ENCODE peak calls at places on chromosomes 4 and X, in eight cellular contexts. W, M, U, I, C, H, J and R are unnamed samples.

GRCh38 chr4:145709843-145710242 is 29.9 kb downstream of the C4orf51 start:
- DNase-seq in J (no peak), U (no peak), C (peak; percentile 95), I (no peak), M (no peak), W (no peak), H (peak; percentile 86), R (no peak)

GRCh38 chr4:83964996-83965541 is 429.2 kb downstream of the GPAT3 start:
- DNase-seq in H (peak; percentile 47), U (no peak), C (peak; percentile 34), M (no peak), W (no peak), J (no peak), I (no peak), R (no peak)

GRCh38 chr4:110614981-110615365 is 7.9 kb downstream of the PITX2 start:
- DNase-seq in M (no peak), C (no peak), H (no peak), W (no peak), J (no peak), U (peak; percentile 63), I (no peak), R (no peak)

GRCh38 chrX:13131511-13132137 is 87.2 kb upstream of the FAM9C start:
- DNase-seq in C (no peak), H (no peak), W (no peak), J (peak; percentile 4), M (no peak), U (no peak), I (no peak), R (peak; percentile 29)

GRCh38 chrX:95057341-95057740 is 1383.3 kb downstream of the FAM133A start:
- DNase-seq in W (no peak), M (no peak), J (no peak), I (no peak), C (no peak), H (no peak), U (no peak), R (no peak)

GRCh38 chr4:4625488-4625887 is 83.6 kb upstream of the STX18 start:
- DNase-seq in J (no peak), H (peak; percentile 45), U (no peak), C (no peak), M (no peak), I (no peak), W (no peak), R (no peak)

GRCh38 chr4:158314756-158315487 is 104.6 kb downstream of the TMEM144 start:
- DNase-seq in J (no peak), C (peak; percentile 90), M (no peak), I (no peak), W (no peak), H (peak; percentile 86), U (no peak), R (no peak)

GRCh38 chr4:7070729-7071511 is 3.1 kb upstream of the GRPEL1 start:
- DNase-seq in M (peak; percentile 75), H (peak; percentile 52), C (peak; percentile 88), W (peak; percentile 84), U (peak; percentile 93), J (peak; percentile 83), I (peak; percentile 78), R (peak; percentile 79)

GRCh38 chrX:57156397-57157049 is 19.3 kb upstream of the SPIN2A start:
- DNase-seq in I (peak; percentile 17), U (peak; percentile 50), W (peak; percentile 57), J (no peak), C (peak; percentile 52), M (peak; percentile 49), H (peak; percentile 40), R (peak; percentile 25)

GRCh38 chr4:67393699-67394281 is 151.5 kb downstream of the CENPC start:
- DNase-seq in W (peak; percentile 76), U (no peak), I (no peak), C (peak; percentile 60), J (peak; percentile 30), M (peak; percentile 38), H (peak; percentile 29), R (no peak)

GRCh38 chrX:40006025-40007017 is 91.4 kb downstream of the BCOR start:
- DNase-seq in J (no peak), H (no peak), U (peak; percentile 69), M (no peak), W (peak; percentile 62), I (peak; percentile 64), C (no peak), R (peak; percentile 20)

GRCh38 chr4:110682311-110682710 is 59.4 kb upstream of the PITX2 start:
- DNase-seq in J (no peak), I (no peak), W (no peak), H (no peak), M (peak; percentile 34), C (no peak), U (no peak), R (no peak)

GRCh38 chr4:4524364-4524763 is 17.5 kb downstream of the STX18 start:
- DNase-seq in H (no peak), U (no peak), M (peak; percentile 23), J (no peak), I (no peak), C (no peak), W (peak; percentile 21), R (peak; percentile 39)

GRCh38 chrX:45788941-45789348 is 588.3 kb upstream of the DIPK2B start:
- DNase-seq in H (no peak), J (no peak), M (peak; percentile 57), W (no peak), I (peak; percentile 60), C (peak; percentile 57), U (no peak), R (no peak)

GRCh38 chrX:45803383-45803921 is 602.8 kb upstream of the DIPK2B start:
- DNase-seq in C (peak; percentile 90), U (no peak), W (no peak), I (no peak), H (peak; percentile 90), J (no peak), M (peak; percentile 37), R (no peak)

GRCh38 chr4:23674694-23675093 is 215.2 kb downstream of the PPARGC1A start:
- DNase-seq in C (no peak), I (no peak), H (no peak), U (no peak), J (no peak), M (no peak), W (no peak), R (no peak)

GRCh38 chrX:44314259-44314734 is 29.2 kb downstream of the EFHC2 start:
- DNase-seq in H (peak; percentile 33), C (peak; percentile 23), U (no peak), I (peak; percentile 68), M (no peak), W (peak; percentile 73), J (no peak), R (no peak)

GRCh38 chr4:35772291-35772690 is 472.0 kb downstream of the ARAP2 start:
- DNase-seq in H (no peak), I (no peak), M (no peak), C (peak; percentile 91), W (no peak), J (no peak), U (no peak), R (no peak)

GRCh38 chr4:20883231-20883630 is 183.0 kb downstream of the PACRGL start:
- DNase-seq in U (no peak), C (peak; percentile 28), W (no peak), H (no peak), J (no peak), M (no peak), I (no peak), R (no peak)

DNA sequence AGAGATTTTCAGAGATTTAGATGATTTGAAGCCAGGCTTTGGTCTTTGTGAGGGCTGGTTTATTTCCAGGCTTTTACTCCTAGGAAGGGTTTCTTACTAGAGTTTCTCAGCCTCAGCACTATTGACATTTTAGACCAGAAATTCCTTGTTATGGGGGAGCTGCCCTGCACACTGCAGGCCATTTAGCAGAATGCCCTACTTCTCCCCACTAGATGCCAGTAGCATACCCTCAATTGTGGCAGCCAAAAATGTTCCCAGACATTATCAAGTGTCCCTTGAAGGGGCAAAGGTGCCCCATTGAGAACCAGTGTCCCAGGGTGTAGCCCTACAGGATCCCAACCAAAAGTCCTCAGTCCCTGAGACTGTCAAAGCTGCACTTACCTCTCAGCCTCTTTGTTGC is 231.6 kb downstream of the QDPR start:
- DNase-seq in I (no peak), J (no peak), U (no peak), W (no peak), H (no peak), M (no peak), C (no peak), R (no peak)
- TF ChIP-seq CTCF in I (no peak), J (no peak), U (no peak), W (no peak), H (no peak), M (peak; percentile 14), C (no peak), R (no peak)

GRCh38 chrX:75968293-75968692 is 183.2 kb upstream of the MAGEE2 start:
- DNase-seq in J (no peak), H (no peak), C (no peak), I (no peak), M (no peak), U (no peak), W (no peak), R (no peak)
- TF ChIP-seq CTCF in J (no peak), H (no peak), C (no peak), I (no peak), M (no peak), U (no peak), W (no peak), R (no peak)

GRCh38 chr4:3204021-3204431 is 44.9 kb upstream of the MSANTD1 start:
- DNase-seq in I (peak; percentile 35), H (peak; percentile 50), M (no peak), W (no peak), C (peak; percentile 9), J (no peak), U (no peak), R (no peak)

GRCh38 chr4:3205995-3206394 is 43.0 kb upstream of the MSANTD1 start:
- DNase-seq in J (no peak), W (no peak), U (no peak), M (no peak), C (no peak), I (no peak), H (no peak), R (no peak)

GRCh38 chr4:3200423-3201090 is 48.4 kb upstream of the MSANTD1 start:
- DNase-seq in W (no peak), J (no peak), M (no peak), U (no peak), I (no peak), C (no peak), H (no peak), R (no peak)

GRCh38 chr4:3201718-3202702 is 46.9 kb upstream of the MSANTD1 start:
- DNase-seq in M (peak; percentile 9), U (no peak), H (peak; percentile 84), C (no peak), W (no peak), J (no peak), I (no peak), R (peak; percentile 91)

GRCh38 chr4:3202836-3203820 is 45.8 kb upstream of the MSANTD1 start:
- DNase-seq in C (no peak), W (no peak), I (no peak), M (no peak), U (no peak), H (no peak), J (no peak), R (no peak)
- TF ChIP-seq CTCF in C (no peak), W (no peak), I (no peak), M (no peak), U (no peak), H (no peak), J (no peak), R (no peak)

DNA sequence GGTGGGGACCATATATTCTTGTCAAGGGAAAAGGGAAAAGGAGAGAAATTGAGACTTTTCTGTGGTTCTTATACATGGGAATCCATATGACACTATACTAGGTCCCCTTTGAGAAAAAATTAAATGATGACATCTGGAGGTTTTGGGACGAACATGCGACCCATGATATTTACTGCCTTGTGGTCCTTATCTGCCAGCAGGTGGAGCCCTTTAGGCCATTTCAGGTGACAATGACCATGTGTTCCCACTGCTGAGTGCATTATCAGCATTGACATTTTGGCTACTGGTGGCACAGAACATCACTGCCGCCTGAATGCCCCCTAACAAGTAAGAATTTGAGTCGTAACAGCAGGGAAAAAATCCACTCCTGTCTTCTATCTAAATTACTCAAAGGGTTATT is 843.4 kb downstream of the FSTL5 start:
- DNase-seq in C (peak; percentile 68), H (no peak), I (no peak), U (no peak), W (peak; percentile 57), M (peak; percentile 63), J (peak; percentile 11), R (no peak)
- TF ChIP-seq CTCF in C (peak; percentile 80), H (peak; percentile 71), I (no peak), U (no peak), W (no peak), M (peak; percentile 64), J (peak; percentile 63), R (peak; percentile 28)